ENCODE peak calls at places on chromosome 13, in nine cellular contexts. K is stimulated activated CD4-positive, alpha-beta T cell treated with anti-CD3 and anti-CD28 coated beads, Interleukin-15, amount 100 ng/mL, for 1 hour; G is neuronal stem cell; N is non-pigmented ciliary epithelial cell; T is nucleus accumbens; B is activated T-helper 2 cell treated with anti-CD3 and anti-CD28 coated beads, Interferon-gamma antibody, Interleukin-2, Interleukin-4, amounts not matched to agents 10 μg/mL and 5 μg/mL and 100 μg/mL, durations not matched to agents 14 hours and 24 hours and 36 hours; D is stimulated activated CD8-positive, alpha-beta memory T cell treated with anti-CD3 and anti-CD28 coated beads, Interleukin-4, amount 100 ng/mL, for 24 hours; L is kidney; U is ovary. A is an unnamed sample.

GRCh38 chr13:95957331-95957730 is 95.9 kb downstream of the UGGT2 start:
- DNase-seq in L (no peak), U (no peak), K (no peak), G (no peak), D (no peak), B (no peak), T (no peak), N (no peak), A (no peak)

GRCh38 chr13:27403727-27404385 is 20.6 kb upstream of the GTF3A start:
- DNase-seq in B (no peak), G (no peak), L (no peak), D (no peak), T (no peak), K (no peak), U (no peak), N (no peak), A (no peak)

GRCh38 chr13:114043421-114044053 is 69.7 kb upstream of the C13orf46 start:
- DNase-seq in U (no peak), B (no peak), N (no peak), T (no peak), K (no peak), D (no peak), G (peak), L (no peak), A (no peak)

GRCh38 chr13:111265701-111266035 is 54.8 kb upstream of the TEX29 start:
- DNase-seq in L (no peak), U (no peak), N (no peak), K (no peak), B (no peak), D (no peak), T (no peak), G (no peak), A (no peak)

GRCh38 chr13:74299688-74300087 is 165.5 kb upstream of the KLF12 start:
- DNase-seq in U (no peak), B (no peak), T (no peak), G (no peak), K (no peak), N (no peak), D (no peak), L (no peak), A (no peak)

GRCh38 chr13:79194272-79194671 is 211.8 kb downstream of the RBM26 start:
- DNase-seq in L (no peak), T (no peak), U (no peak), N (no peak), B (peak), K (no peak), D (peak), G (no peak), A (no peak)

GRCh38 chr13:106649495-106649894 is 81.6 kb upstream of the ARGLU1 start:
- DNase-seq in L (peak), D (no peak), B (no peak), G (no peak), K (no peak), U (no peak), N (peak), T (no peak), A (no peak)

GRCh38 chr13:71522976-71523517 is 344.0 kb downstream of the DACH1 start:
- DNase-seq in N (no peak), K (no peak), T (no peak), D (no peak), L (no peak), U (no peak), B (no peak), G (no peak), A (no peak)

GRCh38 chr13:44396295-44396962 is 22.8 kb downstream of the SERP2 start:
- DNase-seq in G (no peak), B (no peak), L (peak), U (no peak), T (no peak), N (no peak), D (no peak), K (no peak), A (no peak)

GRCh38 chr13:99688776-99689175 is 187.5 kb downstream of the TM9SF2 start:
- DNase-seq in N (no peak), U (no peak), T (no peak), K (no peak), L (no peak), D (no peak), B (no peak), G (no peak), A (no peak)

GRCh38 chr13:113926301-113926761 is 47.5 kb downstream of the C13orf46 start:
- DNase-seq in G (no peak), U (peak), D (no peak), N (no peak), T (no peak), B (no peak), K (no peak), L (no peak), A (no peak)

GRCh38 chr13:26340812-26341211 is 86.9 kb downstream of the CDK8 start:
- DNase-seq in B (no peak), G (no peak), U (no peak), T (no peak), K (no peak), D (no peak), L (no peak), N (peak), A (no peak)

GRCh38 chr13:24512208-24513068 is at the start of gene PARP4:
- DNase-seq in G (peak), U (peak), D (peak), L (peak), N (no peak), K (peak), T (peak), B (peak), A (no peak)

GRCh38 chr13:110634558-110634957 is 19.2 kb downstream of the NAXD start:
- DNase-seq in B (no peak), N (peak), T (no peak), U (no peak), K (no peak), L (no peak), G (no peak), D (no peak), A (no peak)

GRCh38 chr13:113002206-113002821 is 33.3 kb downstream of the MCF2L start:
- DNase-seq in G (peak), T (no peak), K (no peak), L (no peak), N (no peak), D (no peak), B (no peak), U (no peak), A (no peak)

GRCh38 chr13:44575741-44576395 is at the start of gene TSC22D1:
- DNase-seq in N (no peak), K (peak), T (peak), G (no peak), B (peak), L (peak), D (peak), U (peak), A (no peak)

GRCh38 chr13:44842158-44842557 is 147.1 kb downstream of the NUFIP1 start:
- DNase-seq in T (no peak), B (no peak), D (no peak), U (no peak), N (peak), L (no peak), K (no peak), G (no peak), A (no peak)